ENCODE peak calls at places on chromosomes 2 and 18, in nine cellular contexts. V is NCI-H226; G is NCI-H446; Y is cardiac fibroblast; Q is stimulated activated CD8-positive, alpha-beta memory T cell treated with anti-CD3 and anti-CD28 coated beads, Interleukin-2, amount 100 ng/mL, for 1 hour; O is NCI-H774; M is astrocyte of the spinal cord; F is H9; J is left ventricle myocardium inferior. T is an unnamed sample.

GRCh38 chr2:11998626-11999378 is 252.4 kb downstream of the LPIN1 start:
- DNase-seq in M (no peak), G (no peak), Y (peak; percentile 38), F (no peak), Q (no peak), V (peak; percentile 62), J (no peak), O (no peak), T (no peak)

GRCh38 chr18:54163458-54163857 is 61.0 kb downstream of the MBD2 start:
- DNase-seq in F (no peak), M (peak; percentile 23), V (no peak), Y (no peak), Q (no peak), J (no peak), O (no peak), G (no peak), T (no peak)

GRCh38 chr2:70552501-70553333 is 909 bp downstream of the TGFA start:
- DNase-seq in M (no peak), O (no peak), J (no peak), G (no peak), V (peak; percentile 84), Q (no peak), Y (no peak), F (peak; percentile 38), T (no peak)

GRCh38 chr2:210660-211059 is 53.2 kb downstream of the SH3YL1 start:
- DNase-seq in O (no peak), Y (no peak), J (no peak), G (no peak), F (no peak), M (no peak), Q (no peak), V (no peak), T (no peak)

GRCh38 chr2:50546790-50547189 is 485.1 kb downstream of the NRXN1 start:
- DNase-seq in F (no peak), Q (no peak), M (no peak), O (no peak), J (no peak), Y (no peak), G (no peak), V (no peak), T (no peak)

GRCh38 chr2:30230479-30230854 is 867 bp upstream of the LBH start:
- DNase-seq in V (peak; percentile 40), O (no peak), F (peak; percentile 43), G (no peak), J (peak; percentile 48), Q (no peak), Y (peak; percentile 16), M (peak; percentile 32), T (no peak)

GRCh38 chr2:205892141-205893064 is 193.6 kb downstream of the INO80D start:
- DNase-seq in F (no peak), O (peak; percentile 65), Q (no peak), G (peak; percentile 37), J (no peak), Y (peak; percentile 41), M (peak; percentile 79), V (peak; percentile 6), T (no peak)

GRCh38 chr2:197159681-197160211 is 150.8 kb downstream of the ANKRD44 start:
- DNase-seq in Y (peak; percentile 91), J (no peak), O (no peak), M (peak; percentile 74), F (no peak), G (no peak), V (no peak), Q (no peak), T (no peak)

GRCh38 chr2:212970132-212970531 is 181.3 kb downstream of the IKZF2 start:
- DNase-seq in F (no peak), Q (no peak), Y (peak; percentile 42), O (no peak), J (no peak), M (peak; percentile 51), G (no peak), V (no peak), T (no peak)

T was measured in amniotic stem cell.